ENCODE peak calls at places on chromosome 15, in ten cellular contexts. F is Karpas-422, T is NCI-H1417, L is T-helper 9 cell, O is stomach, E is endothelial cell, U is posterior vena cava, R is dermis microvascular lymphatic vessel endothelial cell, W is HCT116, Y is ELF-1. B is an unnamed sample.

GRCh38 chr15:74725845-74726773 is 781 bp upstream of the CYP1A1 start:
- DNase-seq in F (no peak), T (peak), L (peak), O (peak), E (peak), U (peak), R (no peak), W (no peak), Y (peak), B (peak)

GRCh38 chr15:62941719-62942118 is 100.8 kb upstream of the TPM1 start:
- DNase-seq in F (no peak), T (no peak), L (no peak), O (no peak), E (no peak), U (no peak), R (no peak), W (no peak), Y (no peak), B (no peak)

GRCh38 chr15:38072007-38072506 is 137.6 kb downstream of the TMCO5A start:
- DNase-seq in F (no peak), T (no peak), L (no peak), O (no peak), E (no peak), U (no peak), R (peak), W (no peak), Y (no peak), B (no peak)

GRCh38 chr15:29070471-29071192 is 184.9 kb downstream of the APBA2 start:
- DNase-seq in F (no peak), T (peak), L (no peak), O (no peak), E (no peak), U (no peak), R (no peak), W (no peak), Y (no peak), B (no peak)

GRCh38 chr15:63048986-63049665 is 6.6 kb downstream of the TPM1 start:
- DNase-seq in F (no peak), T (peak), L (peak), O (peak), E (peak), U (no peak), R (no peak), W (no peak), Y (peak), B (no peak)

GRCh38 chr15:74630284-74631086 is 14.8 kb downstream of the CLK3 start:
- DNase-seq in F (peak), T (no peak), L (no peak), O (no peak), E (no peak), U (peak), R (no peak), W (no peak), Y (no peak), B (no peak)

GRCh38 chr15:48177383-48177874 is 666 bp downstream of the MYEF2 start:
- DNase-seq in F (peak), T (peak), L (no peak), O (no peak), E (no peak), U (no peak), R (peak), W (no peak), Y (no peak), B (peak)

GRCh38 chr15:60471314-60471713 is 7.6 kb downstream of the ICE2 start:
- DNase-seq in F (no peak), T (no peak), L (no peak), O (no peak), E (no peak), U (no peak), R (no peak), W (no peak), Y (no peak), B (peak)

GRCh38 chr15:85642693-85643058 is 152.0 kb downstream of the KLHL25 start:
- DNase-seq in F (no peak), T (no peak), L (no peak), O (no peak), E (no peak), U (peak), R (peak), W (no peak), Y (no peak), B (no peak)